ENCODE peak calls at places on chromosomes 13 and 19, in eight cellular contexts. I is suprapubic skin, F is neural progenitor cell, L is esophagus squamous epithelium, Q is ovary, K is mammary epithelial cell, W is lower lobe of right lung, E is H9. R is an unnamed sample.
A peak's percentile ranks its signal among the peaks of the same experiment; 100 is the strongest.

GRCh38 chr13:104984296-104984818 is 1551.1 kb downstream of the EFNB2 start:
- DNase-seq in W (no peak), Q (no peak), I (no peak), L (no peak), F (no peak), K (peak; percentile 4), E (no peak), R (no peak)

GRCh38 chr19:46913852-46914430 is 53.1 kb downstream of the ARHGAP35 start:
- DNase-seq in F (no peak), E (no peak), L (no peak), I (no peak), Q (no peak), K (peak; percentile 26), W (no peak), R (no peak)

GRCh38 chr19:16417660-16418596 is 53.8 kb downstream of the EPS15L1 start:
- DNase-seq in K (peak; percentile 29), L (no peak), Q (peak; percentile 65), W (peak; percentile 81), I (peak; percentile 87), E (peak; percentile 89), F (peak; percentile 81), R (peak; percentile 68)

GRCh38 chr13:44385401-44385800 is 11.8 kb downstream of the SERP2 start:
- DNase-seq in E (no peak), K (no peak), W (no peak), L (no peak), I (no peak), F (no peak), Q (no peak), R (no peak)

GRCh38 chr13:98752942-98753290 is 444 bp upstream of the SLC15A1 start:
- DNase-seq in I (no peak), L (no peak), E (no peak), Q (no peak), K (no peak), W (no peak), F (no peak), R (no peak)

GRCh38 chr13:73062368-73062767 is 3.6 kb downstream of the KLF5 start:
- DNase-seq in K (no peak), F (peak; percentile 13), L (no peak), E (no peak), Q (no peak), I (no peak), W (no peak), R (no peak)

GRCh38 chr19:6856749-6857372 is 30.5 kb upstream of the ADGRE1 start:
- DNase-seq in F (no peak), W (no peak), K (no peak), I (no peak), Q (no peak), E (no peak), L (no peak), R (no peak)

GRCh38 chr13:43878897-43879322 is 630 bp downstream of the CCDC122 start:
- DNase-seq in Q (peak; percentile 62), K (peak; percentile 59), L (peak; percentile 9), F (peak; percentile 71), W (peak; percentile 90), E (peak; percentile 52), I (peak; percentile 90), R (peak; percentile 86)

GRCh38 chr19:58460039-58460438 is 6.8 kb upstream of the ZNF324 start:
- DNase-seq in F (no peak), I (no peak), Q (no peak), E (no peak), L (no peak), W (no peak), K (peak; percentile 73), R (no peak)

GRCh38 chr13:113930711-113931637 is 42.9 kb downstream of the C13orf46 start:
- DNase-seq in Q (peak; percentile 4), F (no peak), L (no peak), W (no peak), E (peak; percentile 21), I (peak; percentile 70), K (no peak), R (peak; percentile 31)

GRCh38 chr19:12955996-12956395 is 1.0 kb downstream of the GADD45GIP1 start:
- DNase-seq in L (no peak), F (no peak), W (no peak), I (no peak), Q (no peak), E (no peak), K (no peak), R (no peak)

GRCh38 chr13:113616281-113616906 is 31.8 kb downstream of the TFDP1 start:
- DNase-seq in I (no peak), L (no peak), F (no peak), W (no peak), K (no peak), Q (no peak), E (no peak), R (no peak)

GRCh38 chr13:52411629-52412028 is 5.7 kb upstream of the THSD1 start:
- DNase-seq in L (no peak), I (no peak), E (no peak), K (peak; percentile 98), Q (no peak), W (no peak), F (no peak), R (no peak)

GRCh38 chr19:29673451-29674371 is 8.4 kb downstream of the PLEKHF1 start:
- DNase-seq in F (no peak), I (no peak), L (no peak), K (no peak), E (no peak), Q (no peak), W (no peak), R (peak; percentile 39)

GRCh38 chr19:29674374-29675119 is 9.3 kb downstream of the PLEKHF1 start:
- DNase-seq in E (no peak), K (no peak), L (no peak), I (peak; percentile 52), W (no peak), Q (no peak), F (no peak), R (no peak)

GRCh38 chr19:29676586-29676985 is 11.3 kb downstream of the PLEKHF1 start:
- DNase-seq in E (no peak), L (no peak), W (no peak), Q (no peak), K (no peak), I (no peak), F (no peak), R (peak; percentile 96)

GRCh38 chr19:29675650-29676186 is 10.5 kb downstream of the PLEKHF1 start:
- DNase-seq in F (no peak), L (no peak), K (no peak), W (no peak), Q (no peak), I (no peak), E (no peak), R (no peak)

GRCh38 chr19:29675120-29675649 is 9.9 kb downstream of the PLEKHF1 start:
- DNase-seq in L (no peak), I (no peak), F (no peak), E (no peak), W (no peak), Q (no peak), K (no peak), R (peak; percentile 55)
- H3K4me1 ChIP-seq in L (peaks cover 100% of the 10 kb centered on the region), I (peaks cover 75% of the 10 kb centered on the region), F (no peaks in the 10 kb centered on the region), E (no peaks in the 10 kb centered on the region), W (peaks cover 86% of the 10 kb centered on the region), Q (peaks cover 9% of the 10 kb centered on the region), K (peaks cover 18% of the 10 kb centered on the region), R (no peaks in the 10 kb centered on the region)

DNA sequence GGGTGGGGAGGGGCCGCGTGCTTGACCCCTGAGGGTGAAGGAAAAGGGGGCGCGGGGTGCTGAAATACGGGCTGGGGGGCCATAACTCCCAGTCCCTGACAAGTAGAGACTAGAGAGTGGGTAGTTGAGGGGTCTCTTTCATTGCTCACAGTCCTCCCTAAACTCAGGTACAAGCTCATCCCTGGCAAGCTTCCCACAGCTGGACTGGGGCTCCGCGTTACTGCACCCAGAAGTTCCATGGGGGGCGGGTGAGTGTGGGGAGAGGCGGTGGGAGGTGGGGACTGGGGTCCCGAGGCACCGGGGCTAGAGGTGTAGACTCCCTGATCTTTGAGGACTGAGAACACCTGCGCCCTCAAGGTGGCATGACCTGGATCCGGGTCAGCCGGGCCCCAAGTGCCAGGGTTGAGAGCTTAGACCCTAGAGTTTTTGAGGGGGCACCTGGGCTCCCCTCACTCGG is 1.3 kb downstream of the ETV2 start:
- DNase-seq in F (peak; percentile 15), K (no peak), W (no peak), E (no peak), Q (peak; percentile 57), I (no peak), L (no peak), R (no peak)
- H3K4me1 ChIP-seq in F (peaks cover 25% of the 10 kb centered on the region), K (peaks cover 17% of the 10 kb centered on the region), W (peaks cover 26% of the 10 kb centered on the region), E (peaks cover 10% of the 10 kb centered on the region), Q (peaks cover 7% of the 10 kb centered on the region), I (peaks cover 31% of the 10 kb centered on the region), L (peaks cover 47% of the 10 kb centered on the region), R (no peaks in the 10 kb centered on the region)

GRCh38 chr13:92954746-92955145 is 271.9 kb upstream of the GPC6 start:
- DNase-seq in F (no peak), L (no peak), E (no peak), K (no peak), W (no peak), Q (no peak), I (no peak), R (no peak)

GRCh38 chr13:92963029-92963428 is 263.6 kb upstream of the GPC6 start:
- DNase-seq in L (no peak), W (no peak), Q (no peak), E (no peak), F (no peak), K (peak; percentile 20), I (no peak), R (no peak)

DNA sequence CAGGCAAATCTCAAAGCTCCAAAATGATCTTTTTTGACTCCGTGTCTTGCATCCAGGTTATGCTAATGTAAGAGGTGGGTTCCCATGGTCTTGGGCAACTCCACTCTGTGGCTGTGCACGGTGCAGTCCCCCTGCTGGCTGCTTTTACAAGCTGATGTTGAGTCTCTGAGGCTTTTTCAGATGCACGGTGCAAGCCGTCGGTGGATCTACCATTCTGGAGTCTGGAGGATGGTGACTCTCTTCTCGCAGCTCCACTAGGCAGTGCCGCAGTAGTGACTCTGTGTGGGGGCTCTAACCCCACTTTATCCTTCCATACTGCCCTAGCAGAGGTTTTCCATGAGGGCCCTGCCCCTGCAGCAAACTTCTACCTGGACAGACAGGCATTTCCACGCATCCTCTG is 266.8 kb upstream of the GPC6 start:
- DNase-seq in F (no peak), E (no peak), K (no peak), I (no peak), L (no peak), W (no peak), Q (no peak), R (no peak)
- H3K4me1 ChIP-seq in F (no peaks in the 10 kb centered on the region), E (no peaks in the 10 kb centered on the region), K (no peaks in the 10 kb centered on the region), I (no peaks in the 10 kb centered on the region), L (no peaks in the 10 kb centered on the region), W (no peaks in the 10 kb centered on the region), Q (no peaks in the 10 kb centered on the region), R (no peaks in the 10 kb centered on the region)

GRCh38 chr13:109971745-109972090 is 185.3 kb upstream of the IRS2 start:
- DNase-seq in Q (no peak), F (no peak), E (no peak), L (no peak), W (no peak), K (peak; percentile 24), I (no peak), R (no peak)

GRCh38 chr13:109964164-109964563 is 177.8 kb upstream of the IRS2 start:
- DNase-seq in Q (no peak), K (no peak), I (no peak), L (no peak), W (no peak), F (no peak), E (no peak), R (no peak)

GRCh38 chr13:109973279-109973678 is 186.9 kb upstream of the IRS2 start:
- DNase-seq in K (no peak), E (no peak), L (no peak), I (no peak), Q (no peak), F (no peak), W (no peak), R (no peak)

GRCh38 chr13:109971006-109971744 is 184.8 kb upstream of the IRS2 start:
- DNase-seq in K (no peak), I (no peak), W (no peak), F (no peak), Q (no peak), L (no peak), E (no peak), R (no peak)

GRCh38 chr13:109968876-109969577 is 182.6 kb upstream of the IRS2 start:
- DNase-seq in I (peak; percentile 92), L (no peak), W (no peak), Q (no peak), E (no peak), F (no peak), K (no peak), R (no peak)
- H3K4me1 ChIP-seq in I (peaks cover 7% of the 10 kb centered on the region), L (no peaks in the 10 kb centered on the region), W (no peaks in the 10 kb centered on the region), Q (no peaks in the 10 kb centered on the region), E (no peaks in the 10 kb centered on the region), F (no peaks in the 10 kb centered on the region), K (no peaks in the 10 kb centered on the region), R (no peaks in the 10 kb centered on the region)